ENCODE peak calls at places on chromosomes 4 and X, in ten cellular contexts. X is CD8-positive, alpha-beta memory T cell; A is ovary; C is adipocyte; O is mucosa of descending colon; V is HCT116; B is H9; T is upper lobe of right lung; I is sigmoid colon; U is heart left ventricle. Y is an unnamed sample. For H3K9me3, the result is how much of the 10 kb centered on the place peaks cover.

GRCh38 chr4:140807491-140808257 is 51.5 kb upstream of the TBC1D9 start:
- DNase-seq in I (no peak), C (peak), T (no peak), O (no peak), V (no peak), X (no peak), U (no peak), B (no peak), A (no peak), Y (no peak)

GRCh38 chrX:69179380-69179911 is 14.2 kb upstream of the PJA1 start:
- DNase-seq in C (no peak), O (no peak), U (no peak), V (no peak), B (peak), T (no peak), X (no peak), A (peak), I (no peak), Y (no peak)

GRCh38 chrX:46333550-46333949 is 211.7 kb downstream of the ZNF674 start:
- DNase-seq in T (no peak), U (no peak), I (no peak), C (no peak), B (no peak), X (no peak), V (no peak), O (peak), A (no peak), Y (no peak)

GRCh38 chrX:45309096-45309495 is 108.4 kb upstream of the DIPK2B start:
- DNase-seq in A (no peak), C (peak), I (no peak), V (no peak), X (no peak), O (no peak), B (no peak), T (no peak), U (no peak), Y (no peak)

GRCh38 chr4:15690020-15690809 is 8.6 kb downstream of the FAM200B start:
- DNase-seq in T (no peak), O (no peak), C (peak), A (no peak), B (no peak), V (peak), X (no peak), U (peak), I (no peak), Y (no peak)

GRCh38 chr4:4608214-4608537 is 66.3 kb upstream of the STX18 start:
- DNase-seq in B (no peak), A (no peak), O (no peak), C (no peak), X (no peak), I (no peak), U (no peak), V (no peak), T (no peak), Y (no peak)

GRCh38 chr4:14117575-14118228 is 490.2 kb upstream of the BOD1L1 start:
- DNase-seq in B (no peak), I (no peak), V (no peak), T (no peak), U (no peak), C (no peak), X (no peak), A (no peak), O (no peak), Y (no peak)

GRCh38 chrX:7904557-7904956 is 22.7 kb downstream of the PNPLA4 start:
- DNase-seq in U (no peak), C (peak), A (no peak), B (no peak), T (no peak), O (no peak), V (no peak), I (no peak), X (no peak), Y (no peak)

GRCh38 chr4:121180558-121180957 is 16.4 kb upstream of the TNIP3 start:
- DNase-seq in A (no peak), O (no peak), V (no peak), T (no peak), C (no peak), U (no peak), I (no peak), X (no peak), B (no peak), Y (no peak)

GRCh38 chrX:140733766-140734342 is 24.3 kb downstream of the LINC00632 start:
- DNase-seq in A (no peak), B (no peak), C (peak), T (no peak), U (no peak), V (no peak), O (no peak), X (no peak), I (no peak), Y (no peak)

GRCh38 chrX:109842611-109843010 is 109.6 kb upstream of the ACSL4 start:
- DNase-seq in A (no peak), O (no peak), I (no peak), C (no peak), T (no peak), X (no peak), U (no peak), V (no peak), B (no peak), Y (no peak)
- H3K9me3 ChIP-seq in A (under half), O (under half), I (under half), C (under half), T (under half), X (under half), U (under half), V (under half), B (under half), Y (under half)

GRCh38 chr4:253936-254756 is 51.1 kb downstream of the ZNF732 start:
- DNase-seq in U (no peak), X (no peak), B (no peak), C (no peak), O (no peak), I (no peak), T (no peak), A (no peak), V (no peak), Y (no peak)
- H3K9me3 ChIP-seq in U (half or more), X (under half), B (half or more), C (half or more), O (half or more), I (under half), T (half or more), A (under half), V (under half), Y (half or more)

GRCh38 chrX:71621644-71622346 is 3.5 kb upstream of the CXCR3 start:
- DNase-seq in C (peak), O (peak), T (no peak), V (no peak), A (no peak), B (no peak), X (no peak), I (no peak), U (no peak), Y (no peak)

GRCh38 chrX:71625471-71625870 is 7.2 kb upstream of the CXCR3 start:
- DNase-seq in T (no peak), I (no peak), B (no peak), A (no peak), O (no peak), V (no peak), U (no peak), X (no peak), C (no peak), Y (no peak)

GRCh38 chrX:71623105-71623450 is 4.8 kb upstream of the CXCR3 start:
- DNase-seq in B (no peak), X (no peak), A (no peak), V (no peak), T (no peak), O (no peak), I (no peak), U (no peak), C (no peak), Y (no peak)

GRCh38 chrX:71623714-71624113 is 5.4 kb upstream of the CXCR3 start:
- DNase-seq in I (no peak), B (no peak), T (no peak), V (no peak), U (no peak), O (peak), A (no peak), X (no peak), C (no peak), Y (no peak)

DNA sequence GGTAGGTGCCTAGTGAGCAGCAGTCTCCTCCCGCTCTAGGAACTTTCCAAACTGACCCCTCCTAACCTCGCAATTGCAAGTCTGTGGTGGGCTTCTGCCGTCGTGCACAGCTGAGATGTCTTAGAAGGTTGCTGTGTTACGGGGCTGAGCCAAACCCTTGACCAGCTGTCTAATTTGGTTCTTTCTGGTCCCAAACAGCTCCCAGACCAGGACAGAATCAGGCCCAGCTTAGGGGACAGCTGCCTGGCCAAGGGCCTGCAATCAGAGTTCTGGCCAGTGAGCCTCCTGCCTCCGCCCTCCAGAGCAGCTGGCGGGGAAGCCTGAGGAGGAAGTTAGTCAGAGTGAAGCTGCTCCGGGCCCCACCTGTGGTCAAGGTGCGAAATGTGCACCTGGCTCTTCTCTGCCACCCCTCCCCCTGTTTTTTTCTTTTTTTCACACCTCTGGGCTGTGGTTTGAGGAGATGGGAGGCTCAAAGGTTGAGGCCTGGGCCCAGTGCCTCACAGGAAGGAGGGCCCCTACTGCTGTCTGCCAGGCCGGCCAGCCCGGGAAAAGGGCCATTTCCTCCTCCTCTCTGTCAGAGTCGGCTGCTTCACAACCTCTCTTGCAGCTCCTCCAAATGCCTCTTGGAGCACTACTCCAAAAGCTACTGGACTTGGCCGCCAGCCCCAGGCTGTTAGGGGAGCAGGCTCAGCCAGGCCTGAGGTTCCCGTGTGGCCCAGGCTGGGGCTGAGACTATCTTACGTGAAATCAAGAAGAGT is 4.2 kb upstream of the CXCR3 start:
- DNase-seq in T (peak), B (peak), A (peak), O (peak), V (peak), X (peak), U (peak), I (peak), C (peak), Y (peak)
- H3K9me3 ChIP-seq in T (under half), B (under half), A (under half), O (under half), V (under half), X (under half), U (under half), I (under half), C (under half), Y (under half)

DNA sequence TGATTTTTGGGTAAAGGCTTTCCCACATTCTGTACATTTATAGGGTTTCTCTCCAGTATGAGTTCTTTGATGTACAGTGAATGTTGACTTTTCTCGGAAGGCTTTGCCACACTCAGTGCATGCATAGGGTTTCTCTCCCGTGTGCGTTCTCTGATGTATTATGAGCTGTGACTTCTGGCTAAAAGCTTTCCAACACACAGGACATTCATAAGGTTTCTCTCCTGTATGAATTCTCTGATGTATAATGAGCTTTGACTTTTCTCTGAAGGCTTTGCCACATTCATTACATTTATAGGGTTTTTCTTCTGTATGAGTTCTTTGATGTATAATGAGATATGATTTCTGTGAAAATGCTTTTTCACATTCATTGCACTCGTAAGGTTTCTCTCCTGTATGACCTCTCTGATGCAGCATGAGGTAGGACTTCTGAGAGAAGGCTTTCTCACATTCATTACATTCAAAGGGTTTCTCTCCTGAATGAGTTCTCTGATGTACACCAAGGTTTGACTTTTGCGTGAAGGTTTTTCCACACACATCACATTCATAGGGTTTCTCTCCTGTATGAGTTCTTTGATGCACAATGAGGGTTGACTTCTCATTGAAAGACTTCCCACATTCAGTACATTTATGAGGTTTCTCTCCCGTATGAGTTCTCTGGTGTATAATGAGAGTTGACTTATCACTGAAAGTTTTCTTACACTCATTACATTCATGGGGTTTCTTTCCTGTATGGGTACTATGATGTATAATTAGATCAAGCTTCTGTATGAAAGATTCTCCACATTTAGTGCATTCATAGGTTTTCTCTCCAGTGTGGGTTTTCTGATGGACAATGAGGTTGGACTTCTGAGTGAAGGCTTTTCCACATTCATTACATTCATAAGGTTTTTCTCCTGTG is 27.3 kb downstream of the ZNF182 start:
- DNase-seq in T (no peak), C (no peak), V (no peak), U (no peak), O (no peak), X (no peak), A (no peak), B (no peak), I (no peak), Y (no peak)
- H3K9me3 ChIP-seq in T (under half), C (half or more), V (under half), U (half or more), O (under half), X (under half), A (under half), B (half or more), I (under half), Y (half or more)

GRCh38 chr4:7554885-7555284 is 120.2 kb upstream of the PSAPL1 start:
- DNase-seq in U (no peak), O (no peak), X (no peak), A (no peak), T (no peak), C (no peak), V (no peak), B (no peak), I (no peak), Y (no peak)
- H3K9me3 ChIP-seq in U (under half), O (under half), X (under half), A (under half), T (under half), C (under half), V (under half), B (under half), I (under half), Y (under half)

GRCh38 chrX:148371251-148371650 is 129.2 kb upstream of the AFF2 start:
- DNase-seq in C (no peak), V (no peak), A (no peak), T (no peak), X (no peak), O (no peak), I (no peak), B (no peak), U (no peak), Y (no peak)

GRCh38 chrX:148376342-148376741 is 124.1 kb upstream of the AFF2 start:
- DNase-seq in U (no peak), B (no peak), T (no peak), X (no peak), O (no peak), C (no peak), V (no peak), I (no peak), A (no peak), Y (no peak)

DNA sequence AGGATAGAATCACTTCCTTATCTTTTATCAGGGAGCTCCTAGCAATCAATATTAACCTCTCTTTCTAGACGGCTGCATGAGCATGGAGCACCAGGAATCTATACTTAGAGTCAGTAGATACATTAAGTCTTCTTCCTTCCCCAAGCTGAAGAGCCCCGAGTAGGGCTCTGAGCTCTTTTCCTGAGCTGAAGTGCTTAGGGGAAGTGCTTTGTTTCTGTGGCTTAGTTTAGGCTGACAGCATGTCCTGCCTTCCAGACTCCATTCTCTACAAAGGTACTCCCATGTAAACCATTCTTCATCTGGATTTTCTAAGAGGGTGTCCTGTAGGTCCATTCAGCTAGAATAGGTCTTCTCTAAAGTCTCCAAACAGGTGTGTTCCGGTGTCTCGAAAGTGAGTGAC is 127.5 kb upstream of the AFF2 start:
- DNase-seq in U (no peak), T (no peak), V (no peak), B (no peak), C (no peak), X (no peak), A (no peak), I (no peak), O (no peak), Y (no peak)
- H3K9me3 ChIP-seq in U (under half), T (under half), V (under half), B (under half), C (under half), X (under half), A (under half), I (under half), O (under half), Y (under half)

GRCh38 chrX:15938072-15938471 is 83.5 kb upstream of the AP1S2 start:
- DNase-seq in T (no peak), I (no peak), B (no peak), C (no peak), A (no peak), V (no peak), U (no peak), O (no peak), X (no peak), Y (no peak)

GRCh38 chrX:15942307-15942706 is 87.7 kb upstream of the AP1S2 start:
- DNase-seq in T (no peak), O (no peak), X (no peak), C (no peak), B (no peak), V (no peak), A (no peak), I (no peak), U (no peak), Y (no peak)

GRCh38 chrX:15943393-15943792 is 88.8 kb upstream of the AP1S2 start:
- DNase-seq in C (no peak), X (no peak), B (no peak), A (no peak), T (no peak), U (no peak), I (no peak), V (no peak), O (no peak), Y (no peak)

GRCh38 chrX:15939737-15940136 is 85.1 kb upstream of the AP1S2 start:
- DNase-seq in U (no peak), A (no peak), X (no peak), B (no peak), V (no peak), I (no peak), C (no peak), T (no peak), O (no peak), Y (no peak)
- H3K9me3 ChIP-seq in U (under half), A (under half), X (under half), B (under half), V (under half), I (under half), C (under half), T (under half), O (under half), Y (under half)

DNA sequence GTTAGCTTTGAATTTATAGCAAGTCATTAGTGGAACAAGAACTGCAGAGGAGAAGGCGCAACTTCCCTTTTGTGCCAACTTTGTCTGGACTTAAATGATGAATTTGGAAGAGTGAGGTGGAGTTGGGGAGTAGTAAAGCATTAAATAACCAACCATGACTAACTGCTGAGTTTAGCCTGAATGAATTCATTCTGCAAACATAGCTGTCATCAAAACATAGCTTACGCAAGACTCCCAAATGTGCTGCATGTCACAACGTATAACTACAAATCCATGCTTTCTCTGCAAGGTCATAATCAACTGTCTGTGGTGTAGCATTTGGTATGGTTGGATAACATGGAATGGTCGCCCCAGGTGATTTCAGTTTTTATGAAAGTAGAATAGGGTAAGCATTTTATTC is 75.9 kb upstream of the RPL34 start:
- DNase-seq in C (peak), U (no peak), I (no peak), X (no peak), T (no peak), A (no peak), O (no peak), B (no peak), V (no peak), Y (no peak)
- H3K9me3 ChIP-seq in C (under half), U (under half), I (under half), X (under half), T (under half), A (under half), O (under half), B (under half), V (under half), Y (under half)

DNA sequence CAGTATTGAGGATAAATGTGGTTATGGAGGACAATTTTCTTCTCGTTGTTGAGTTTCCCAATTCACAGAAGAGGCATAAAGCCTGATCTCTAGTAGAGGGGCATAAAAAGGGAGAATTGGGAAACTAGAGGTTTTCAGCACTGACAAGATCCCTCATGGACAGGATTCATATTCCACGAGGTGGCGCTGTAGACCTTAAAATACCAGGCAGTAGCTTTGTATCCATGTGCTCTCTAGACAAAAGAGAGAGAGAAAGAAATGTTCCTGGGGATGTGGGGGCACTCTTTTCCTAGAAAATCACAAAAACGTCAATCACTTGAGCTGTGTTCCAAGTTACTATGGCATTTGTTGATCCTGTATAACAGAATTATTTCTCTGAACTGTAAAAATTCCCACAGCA is 128.3 kb downstream of the MAGEE1 start:
- DNase-seq in O (no peak), T (no peak), X (no peak), A (no peak), V (peak), B (peak), C (peak), U (no peak), I (no peak), Y (no peak)
- H3K9me3 ChIP-seq in O (under half), T (under half), X (under half), A (under half), V (under half), B (half or more), C (half or more), U (half or more), I (under half), Y (under half)

Y was measured in CD4-positive, alpha-beta T cell.